ENCODE peak calls at places on chromosomes 1 and 21, in six cellular contexts. One of them, this sample, is unnamed.

GRCh38 chr1:32872189-32872898 is 1.6 kb upstream of the FNDC5 start:
- DNase-seq in lower lobe of right lung: peak; percentile 67
- DNase-seq in A549: peak; percentile 53
- DNase-seq in stomach: peak; percentile 74
- DNase-seq in neural progenitor cell: peak; percentile 94
- DNase-seq in small intestine: peak; percentile 51
- DNase-seq in this sample: no peak

GRCh38 chr1:7956218-7957032 is 5.1 kb upstream of the PARK7 start:
- DNase-seq in lower lobe of right lung: no peak
- DNase-seq in A549: no peak
- DNase-seq in stomach: no peak
- DNase-seq in neural progenitor cell: no peak
- DNase-seq in small intestine: no peak
- DNase-seq in this sample: no peak

GRCh38 chr1:179817789-179818188 is 59.8 kb downstream of the TOR1AIP2 start:
- DNase-seq in lower lobe of right lung: no peak
- DNase-seq in A549: no peak
- DNase-seq in stomach: no peak
- DNase-seq in neural progenitor cell: no peak
- DNase-seq in small intestine: no peak
- DNase-seq in this sample: no peak

GRCh38 chr1:5456090-5456789 is 536.0 kb downstream of the NPHP4 start:
- DNase-seq in lower lobe of right lung: no peak
- DNase-seq in A549: no peak
- DNase-seq in stomach: no peak
- DNase-seq in neural progenitor cell: no peak
- DNase-seq in small intestine: no peak
- DNase-seq in this sample: no peak

GRCh38 chr1:150221552-150221951 is 14.4 kb downstream of the ANP32E start:
- DNase-seq in lower lobe of right lung: no peak
- DNase-seq in A549: peak; percentile 36
- DNase-seq in stomach: no peak
- DNase-seq in neural progenitor cell: no peak
- DNase-seq in small intestine: peak; percentile 28
- DNase-seq in this sample: no peak

GRCh38 chr1:22287946-22288520 is 145.1 kb upstream of the WNT4 start:
- DNase-seq in lower lobe of right lung: no peak
- DNase-seq in A549: no peak
- DNase-seq in stomach: peak; percentile 7
- DNase-seq in neural progenitor cell: no peak
- DNase-seq in small intestine: no peak
- DNase-seq in this sample: no peak

GRCh38 chr1:98104285-98104684 is 183.5 kb upstream of the DPYD start:
- DNase-seq in lower lobe of right lung: no peak
- DNase-seq in A549: no peak
- DNase-seq in stomach: no peak
- DNase-seq in neural progenitor cell: no peak
- DNase-seq in small intestine: no peak
- DNase-seq in this sample: no peak

GRCh38 chr1:18701183-18701582 is 70.5 kb downstream of the PAX7 start:
- DNase-seq in lower lobe of right lung: no peak
- DNase-seq in A549: no peak
- DNase-seq in stomach: no peak
- DNase-seq in neural progenitor cell: no peak
- DNase-seq in small intestine: no peak
- DNase-seq in this sample: no peak

GRCh38 chr1:182450087-182450486 is at the start of gene RGSL1:
- DNase-seq in lower lobe of right lung: no peak
- DNase-seq in A549: no peak
- DNase-seq in stomach: no peak
- DNase-seq in neural progenitor cell: no peak
- DNase-seq in small intestine: no peak
- DNase-seq in this sample: no peak

GRCh38 chr21:39137248-39138186 is 45.7 kb downstream of the PSMG1 start:
- DNase-seq in lower lobe of right lung: no peak
- DNase-seq in A549: peak; percentile 28
- DNase-seq in stomach: no peak
- DNase-seq in neural progenitor cell: peak; percentile 33
- DNase-seq in small intestine: no peak
- DNase-seq in this sample: no peak

GRCh38 chr21:44375686-44376320 is 22.4 kb downstream of the TRPM2 start:
- DNase-seq in lower lobe of right lung: no peak
- DNase-seq in A549: no peak
- DNase-seq in stomach: no peak
- DNase-seq in neural progenitor cell: no peak
- DNase-seq in small intestine: no peak
- DNase-seq in this sample: no peak

GRCh38 chr1:32241011-32241763 is 5.8 kb upstream of the FAM167B start:
- DNase-seq in lower lobe of right lung: peak; percentile 64
- DNase-seq in A549: peak; percentile 42
- DNase-seq in stomach: peak; percentile 66
- DNase-seq in neural progenitor cell: peak; percentile 77
- DNase-seq in small intestine: peak; percentile 40
- DNase-seq in this sample: no peak

GRCh38 chr1:240691521-240692338 is 79.8 kb upstream of the GREM2 start:
- DNase-seq in lower lobe of right lung: no peak
- DNase-seq in A549: peak; percentile 26
- DNase-seq in stomach: peak; percentile 36
- DNase-seq in neural progenitor cell: peak; percentile 65
- DNase-seq in small intestine: no peak
- DNase-seq in this sample: no peak

GRCh38 chr1:235679005-235679404 is 29.4 kb upstream of the GNG4 start:
- DNase-seq in lower lobe of right lung: no peak
- DNase-seq in A549: no peak
- DNase-seq in stomach: no peak
- DNase-seq in neural progenitor cell: no peak
- DNase-seq in small intestine: no peak
- DNase-seq in this sample: no peak

GRCh38 chr1:42179275-42179674 is 14.7 kb upstream of the GUCA2A start:
- DNase-seq in lower lobe of right lung: no peak
- DNase-seq in A549: no peak
- DNase-seq in stomach: no peak
- DNase-seq in neural progenitor cell: no peak
- DNase-seq in small intestine: no peak
- DNase-seq in this sample: no peak

GRCh38 chr1:212062832-212063438 is 27.4 kb downstream of the DTL start:
- DNase-seq in lower lobe of right lung: no peak
- DNase-seq in A549: peak; percentile 41
- DNase-seq in stomach: no peak
- DNase-seq in neural progenitor cell: peak; percentile 40
- DNase-seq in small intestine: peak; percentile 44
- DNase-seq in this sample: peak; percentile 32

GRCh38 chr1:51189421-51190073 is 46.5 kb upstream of the RNF11 start:
- DNase-seq in lower lobe of right lung: no peak
- DNase-seq in A549: peak; percentile 61
- DNase-seq in stomach: peak; percentile 31
- DNase-seq in neural progenitor cell: peak; percentile 66
- DNase-seq in small intestine: peak; percentile 58
- DNase-seq in this sample: no peak

GRCh38 chr1:156623946-156624813 is 5.0 kb downstream of the HAPLN2 start:
- DNase-seq in lower lobe of right lung: peak; percentile 53
- DNase-seq in A549: peak; percentile 61
- DNase-seq in stomach: peak; percentile 47
- DNase-seq in neural progenitor cell: peak; percentile 89
- DNase-seq in small intestine: peak; percentile 67
- DNase-seq in this sample: no peak

GRCh38 chr1:86156571-86157455 is at the start of gene COL24A1:
- DNase-seq in lower lobe of right lung: peak; percentile 58
- DNase-seq in A549: no peak
- DNase-seq in stomach: no peak
- DNase-seq in neural progenitor cell: peak; percentile 87
- DNase-seq in small intestine: no peak
- DNase-seq in this sample: no peak

GRCh38 chr21:42146251-42146805 is 72.6 kb upstream of the ABCG1 start:
- DNase-seq in lower lobe of right lung: no peak
- DNase-seq in A549: no peak
- DNase-seq in stomach: no peak
- DNase-seq in neural progenitor cell: no peak
- DNase-seq in small intestine: no peak
- DNase-seq in this sample: no peak

GRCh38 chr1:185880330-185880729 is 146.1 kb downstream of the HMCN1 start:
- DNase-seq in lower lobe of right lung: no peak
- DNase-seq in A549: no peak
- DNase-seq in stomach: no peak
- DNase-seq in neural progenitor cell: no peak
- DNase-seq in small intestine: peak; percentile 42
- DNase-seq in this sample: no peak

GRCh38 chr1:110053557-110054428 is 16.7 kb downstream of the ALX3 start:
- DNase-seq in lower lobe of right lung: peak; percentile 75
- DNase-seq in A549: peak; percentile 49
- DNase-seq in stomach: peak; percentile 74
- DNase-seq in neural progenitor cell: peak; percentile 68
- DNase-seq in small intestine: peak; percentile 59
- DNase-seq in this sample: no peak

GRCh38 chr21:31732891-31733520 is 1.1 kb upstream of the SCAF4 start:
- DNase-seq in lower lobe of right lung: no peak
- DNase-seq in A549: peak; percentile 5
- DNase-seq in stomach: no peak
- DNase-seq in neural progenitor cell: peak; percentile 23
- DNase-seq in small intestine: no peak
- DNase-seq in this sample: no peak

GRCh38 chr1:212816567-212817278 is 25.0 kb downstream of the TATDN3 start:
- DNase-seq in lower lobe of right lung: no peak
- DNase-seq in A549: no peak
- DNase-seq in stomach: no peak
- DNase-seq in neural progenitor cell: no peak
- DNase-seq in small intestine: peak; percentile 80
- DNase-seq in this sample: no peak

GRCh38 chr1:175152006-175152652 is 40.4 kb downstream of the KIAA0040 start:
- DNase-seq in lower lobe of right lung: peak; percentile 57
- DNase-seq in A549: peak; percentile 65
- DNase-seq in stomach: peak; percentile 71
- DNase-seq in neural progenitor cell: peak; percentile 83
- DNase-seq in small intestine: peak; percentile 58
- DNase-seq in this sample: no peak

GRCh38 chr1:14756617-14757259 is 158.3 kb downstream of the KAZN start:
- DNase-seq in lower lobe of right lung: no peak
- DNase-seq in A549: no peak
- DNase-seq in stomach: no peak
- DNase-seq in neural progenitor cell: no peak
- DNase-seq in small intestine: no peak
- DNase-seq in this sample: no peak

GRCh38 chr21:37060296-37060695 is 12.6 kb downstream of the PIGP start:
- DNase-seq in lower lobe of right lung: no peak
- DNase-seq in A549: peak; percentile 78
- DNase-seq in stomach: peak; percentile 40
- DNase-seq in neural progenitor cell: peak; percentile 76
- DNase-seq in small intestine: peak; percentile 58
- DNase-seq in this sample: no peak

GRCh38 chr1:177170756-177171535 is at the start of gene BRINP2:
- DNase-seq in lower lobe of right lung: no peak
- DNase-seq in A549: peak; percentile 66
- DNase-seq in stomach: peak; percentile 56
- DNase-seq in neural progenitor cell: peak; percentile 91
- DNase-seq in small intestine: peak; percentile 15
- DNase-seq in this sample: peak; percentile 13
- H3K4me3 ChIP-seq in lower lobe of right lung: peak within 1 kb of the TSS; percentile 37
- H3K4me3 ChIP-seq in A549: peak within 1 kb of the TSS; percentile 45
- H3K4me3 ChIP-seq in stomach: peak within 1 kb of the TSS; percentile 30
- H3K4me3 ChIP-seq in neural progenitor cell: peak within 1 kb of the TSS; percentile 65
- H3K4me3 ChIP-seq in small intestine: no peak within 1 kb of the TSS
- H3K4me3 ChIP-seq in this sample: no peak within 1 kb of the TSS

DNA sequence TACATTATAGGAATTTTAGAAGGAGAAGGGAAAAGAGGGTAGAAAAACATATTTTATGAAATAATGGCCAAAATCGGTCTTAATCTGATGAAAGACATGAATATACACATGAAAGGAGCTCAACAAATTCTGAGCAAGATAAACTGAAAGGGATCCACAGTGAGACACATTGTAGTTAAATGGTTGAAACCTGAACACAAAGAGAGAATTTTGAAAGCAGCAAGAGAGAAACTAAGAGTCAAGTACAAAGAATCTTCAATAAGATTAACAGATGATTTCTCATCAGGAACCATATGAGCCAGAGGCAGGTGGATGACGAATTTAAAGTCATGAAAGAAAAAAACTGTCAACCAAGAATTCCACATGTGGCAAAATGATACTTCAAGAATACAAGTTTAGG is 15.8 kb upstream of the MTR start:
- DNase-seq in lower lobe of right lung: no peak
- DNase-seq in A549: no peak
- DNase-seq in stomach: no peak
- DNase-seq in neural progenitor cell: no peak
- DNase-seq in small intestine: no peak
- DNase-seq in this sample: no peak
- H3K4me1 ChIP-seq in lower lobe of right lung: no peaks in the 10 kb centered on the region
- H3K4me1 ChIP-seq in A549: no peaks in the 10 kb centered on the region
- H3K4me1 ChIP-seq in stomach: no peaks in the 10 kb centered on the region
- H3K4me1 ChIP-seq in neural progenitor cell: no peaks in the 10 kb centered on the region
- H3K4me1 ChIP-seq in small intestine: no peaks in the 10 kb centered on the region
- H3K4me1 ChIP-seq in this sample: no peaks in the 10 kb centered on the region

GRCh38 chr1:50158421-50158820 is 49.7 kb downstream of the ELAVL4 start:
- DNase-seq in lower lobe of right lung: no peak
- DNase-seq in A549: no peak
- DNase-seq in stomach: no peak
- DNase-seq in neural progenitor cell: no peak
- DNase-seq in small intestine: no peak
- DNase-seq in this sample: no peak

GRCh38 chr1:50152236-50152635 is 43.5 kb downstream of the ELAVL4 start:
- DNase-seq in lower lobe of right lung: no peak
- DNase-seq in A549: no peak
- DNase-seq in stomach: no peak
- DNase-seq in neural progenitor cell: no peak
- DNase-seq in small intestine: no peak
- DNase-seq in this sample: no peak

GRCh38 chr1:50156241-50157010 is 47.7 kb downstream of the ELAVL4 start:
- DNase-seq in lower lobe of right lung: no peak
- DNase-seq in A549: no peak
- DNase-seq in stomach: no peak
- DNase-seq in neural progenitor cell: no peak
- DNase-seq in small intestine: no peak
- DNase-seq in this sample: no peak

GRCh38 chr1:50155564-50155963 is 46.8 kb downstream of the ELAVL4 start:
- DNase-seq in lower lobe of right lung: no peak
- DNase-seq in A549: no peak
- DNase-seq in stomach: no peak
- DNase-seq in neural progenitor cell: no peak
- DNase-seq in small intestine: no peak
- DNase-seq in this sample: no peak

DNA sequence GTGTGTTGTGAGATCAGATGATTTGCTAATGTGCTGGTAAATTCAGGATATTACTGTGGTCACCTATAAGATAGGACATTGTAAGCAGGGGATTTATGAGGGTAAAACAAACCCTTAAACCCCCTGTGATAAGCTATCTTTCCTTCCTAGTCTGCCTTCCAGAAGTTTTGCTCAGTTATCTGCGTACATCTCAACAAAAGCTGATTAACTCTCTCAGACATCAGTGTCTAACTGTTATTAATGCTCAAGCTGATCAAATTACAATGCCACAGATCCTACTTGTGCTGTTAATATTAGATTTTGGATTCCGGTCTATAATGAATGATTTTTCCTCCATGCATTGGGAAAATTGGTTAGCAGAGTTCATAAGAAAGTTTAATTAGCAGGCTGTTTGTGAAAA is 48.6 kb downstream of the ELAVL4 start:
- DNase-seq in lower lobe of right lung: no peak
- DNase-seq in A549: no peak
- DNase-seq in stomach: no peak
- DNase-seq in neural progenitor cell: no peak
- DNase-seq in small intestine: no peak
- DNase-seq in this sample: no peak
- H3K4me3 ChIP-seq in lower lobe of right lung: no peak overlapping the region
- H3K4me3 ChIP-seq in A549: no peak overlapping the region
- H3K4me3 ChIP-seq in stomach: no peak overlapping the region
- H3K4me3 ChIP-seq in neural progenitor cell: no peak overlapping the region
- H3K4me3 ChIP-seq in small intestine: no peak overlapping the region
- H3K4me3 ChIP-seq in this sample: no peak overlapping the region

GRCh38 chr1:169574336-169574735 is 11.9 kb downstream of the F5 start:
- DNase-seq in lower lobe of right lung: no peak
- DNase-seq in A549: no peak
- DNase-seq in stomach: no peak
- DNase-seq in neural progenitor cell: no peak
- DNase-seq in small intestine: peak; percentile 53
- DNase-seq in this sample: no peak
- H3K4me1 ChIP-seq in lower lobe of right lung: no peaks in the 10 kb centered on the region
- H3K4me1 ChIP-seq in A549: peaks cover 22% of the 10 kb centered on the region
- H3K4me1 ChIP-seq in stomach: peaks cover 7% of the 10 kb centered on the region
- H3K4me1 ChIP-seq in neural progenitor cell: no peaks in the 10 kb centered on the region
- H3K4me1 ChIP-seq in small intestine: no peaks in the 10 kb centered on the region
- H3K4me1 ChIP-seq in this sample: no peaks in the 10 kb centered on the region

This sample was measured in keratinocyte.